ENCODE peak calls at places on chromosome 11, in nine cellular contexts. E is HepG2; B is stimulated activated CD4-positive, alpha-beta T cell treated with anti-CD3 and anti-CD28 coated beads, Interleukin-12 subunit alpha, Interleukin-12 subunit beta, amount 100 ng/mL, for 24 hours; M is HEK293T; N is ovary; D is right cardiac atrium; V is EL; S is lower lobe of right lung; L is T-helper 22 cell. J is an unnamed sample.
A peak's percentile ranks its signal among the peaks of the same experiment; 100 is the strongest.

GRCh38 chr11:93895106-93895862 is 44.9 kb upstream of the VSTM5 start:
- DNase-seq in E (peak; percentile 37), B (no peak), M (peak; percentile 41), N (no peak), D (no peak), V (peak; percentile 70), S (no peak), L (no peak), J (no peak)

GRCh38 chr11:61896665-61897386 is 5.5 kb upstream of the FADS3 start:
- DNase-seq in E (no peak), B (no peak), M (no peak), N (no peak), D (no peak), V (no peak), S (no peak), L (no peak), J (no peak)

GRCh38 chr11:85698195-85698594 is 12.2 kb upstream of the CCDC89 start:
- DNase-seq in E (no peak), B (no peak), M (no peak), N (no peak), D (no peak), V (no peak), S (no peak), L (no peak), J (no peak)

GRCh38 chr11:66749091-66749490 is 20.1 kb upstream of the SPTBN2 start:
- DNase-seq in E (no peak), B (no peak), M (no peak), N (no peak), D (no peak), V (no peak), S (no peak), L (no peak), J (no peak)

GRCh38 chr11:64101461-64101860 is 64.5 kb downstream of the MACROD1 start:
- DNase-seq in E (no peak), B (no peak), M (no peak), N (no peak), D (peak; percentile 55), V (no peak), S (no peak), L (no peak), J (no peak)

GRCh38 chr11:35825386-35825785 is 118.5 kb upstream of the LDLRAD3 start:
- DNase-seq in E (no peak), B (no peak), M (no peak), N (no peak), D (no peak), V (no peak), S (no peak), L (no peak), J (no peak)

GRCh38 chr11:113831314-113831713 is 44.1 kb downstream of the USP28 start:
- DNase-seq in E (no peak), B (no peak), M (no peak), N (no peak), D (no peak), V (no peak), S (no peak), L (no peak), J (no peak)

GRCh38 chr11:103086461-103086860 is 5.5 kb downstream of the DCUN1D5 start:
- DNase-seq in E (no peak), B (no peak), M (no peak), N (no peak), D (no peak), V (peak; percentile 9), S (no peak), L (no peak), J (no peak)

GRCh38 chr11:114099392-114100178 is 40.1 kb downstream of the ZBTB16 start:
- DNase-seq in E (no peak), B (no peak), M (no peak), N (no peak), D (no peak), V (no peak), S (no peak), L (no peak), J (peak; percentile 38)

J was measured in Caco-2.